ENCODE peak calls at places on chromosomes 2 and 18, in eight cellular contexts. One of them, this sample, is unnamed.

GRCh38 chr2:45323344-45323743 is 287.7 kb downstream of the SRBD1 start:
- DNase-seq in naive thymus-derived CD4-positive, alpha-beta T cell: no peak
- DNase-seq in adrenal gland: no peak
- DNase-seq in CD4-positive, CD25-positive, alpha-beta regulatory T cell: no peak
- DNase-seq in esophagus muscularis mucosa: no peak
- DNase-seq in CD8-positive, alpha-beta T cell: no peak
- DNase-seq in ovary: no peak
- DNase-seq in prostate gland: no peak
- DNase-seq in this sample: no peak

GRCh38 chr2:233982421-233983121 is 65.4 kb downstream of the TRPM8 start:
- DNase-seq in CD8-positive, alpha-beta T cell: no peak
- DNase-seq in prostate gland: no peak
- DNase-seq in adrenal gland: no peak
- DNase-seq in esophagus muscularis mucosa: no peak
- DNase-seq in naive thymus-derived CD4-positive, alpha-beta T cell: no peak
- DNase-seq in CD4-positive, CD25-positive, alpha-beta regulatory T cell: no peak
- DNase-seq in ovary: no peak
- DNase-seq in this sample: no peak

GRCh38 chr2:213232649-213233437 is 51.4 kb upstream of the SPAG16 start:
- DNase-seq in CD8-positive, alpha-beta T cell: peak; percentile 67
- DNase-seq in CD4-positive, CD25-positive, alpha-beta regulatory T cell: peak; percentile 79
- DNase-seq in prostate gland: no peak
- DNase-seq in naive thymus-derived CD4-positive, alpha-beta T cell: peak; percentile 6
- DNase-seq in ovary: no peak
- DNase-seq in adrenal gland: no peak
- DNase-seq in esophagus muscularis mucosa: no peak
- DNase-seq in this sample: no peak

GRCh38 chr18:41761329-41762028 is 193.6 kb upstream of the PIK3C3 start:
- DNase-seq in prostate gland: no peak
- DNase-seq in ovary: no peak
- DNase-seq in adrenal gland: peak; percentile 30
- DNase-seq in esophagus muscularis mucosa: no peak
- DNase-seq in CD4-positive, CD25-positive, alpha-beta regulatory T cell: no peak
- DNase-seq in CD8-positive, alpha-beta T cell: no peak
- DNase-seq in naive thymus-derived CD4-positive, alpha-beta T cell: no peak
- DNase-seq in this sample: no peak

GRCh38 chr2:235005603-235006259 is 53.9 kb downstream of the SH3BP4 start:
- DNase-seq in prostate gland: peak; percentile 78
- DNase-seq in CD8-positive, alpha-beta T cell: no peak
- DNase-seq in naive thymus-derived CD4-positive, alpha-beta T cell: no peak
- DNase-seq in esophagus muscularis mucosa: no peak
- DNase-seq in adrenal gland: no peak
- DNase-seq in CD4-positive, CD25-positive, alpha-beta regulatory T cell: no peak
- DNase-seq in ovary: no peak
- DNase-seq in this sample: peak; percentile 36

GRCh38 chr2:52074139-52074719 is 1042.3 kb upstream of the NRXN1 start:
- DNase-seq in esophagus muscularis mucosa: no peak
- DNase-seq in adrenal gland: no peak
- DNase-seq in prostate gland: no peak
- DNase-seq in naive thymus-derived CD4-positive, alpha-beta T cell: no peak
- DNase-seq in CD8-positive, alpha-beta T cell: no peak
- DNase-seq in ovary: no peak
- DNase-seq in CD4-positive, CD25-positive, alpha-beta regulatory T cell: no peak
- DNase-seq in this sample: no peak

GRCh38 chr2:47336259-47337238 is 66.4 kb upstream of the MSH2 start:
- DNase-seq in naive thymus-derived CD4-positive, alpha-beta T cell: no peak
- DNase-seq in prostate gland: no peak
- DNase-seq in CD4-positive, CD25-positive, alpha-beta regulatory T cell: no peak
- DNase-seq in ovary: no peak
- DNase-seq in esophagus muscularis mucosa: no peak
- DNase-seq in adrenal gland: peak; percentile 70
- DNase-seq in CD8-positive, alpha-beta T cell: no peak
- DNase-seq in this sample: no peak

GRCh38 chr18:6683112-6683876 is 46.2 kb upstream of the ARHGAP28 start:
- DNase-seq in prostate gland: no peak
- DNase-seq in esophagus muscularis mucosa: no peak
- DNase-seq in CD4-positive, CD25-positive, alpha-beta regulatory T cell: no peak
- DNase-seq in adrenal gland: no peak
- DNase-seq in naive thymus-derived CD4-positive, alpha-beta T cell: no peak
- DNase-seq in CD8-positive, alpha-beta T cell: no peak
- DNase-seq in ovary: peak; percentile 42
- DNase-seq in this sample: no peak

GRCh38 chr18:5424903-5425302 is 118.9 kb downstream of the EPB41L3 start:
- DNase-seq in naive thymus-derived CD4-positive, alpha-beta T cell: peak; percentile 23
- DNase-seq in CD4-positive, CD25-positive, alpha-beta regulatory T cell: peak; percentile 24
- DNase-seq in adrenal gland: no peak
- DNase-seq in esophagus muscularis mucosa: no peak
- DNase-seq in CD8-positive, alpha-beta T cell: no peak
- DNase-seq in ovary: no peak
- DNase-seq in prostate gland: no peak
- DNase-seq in this sample: no peak

GRCh38 chr2:88755836-88756235 is 64.4 kb downstream of the RPIA start:
- DNase-seq in ovary: no peak
- DNase-seq in adrenal gland: no peak
- DNase-seq in CD8-positive, alpha-beta T cell: no peak
- DNase-seq in esophagus muscularis mucosa: no peak
- DNase-seq in prostate gland: no peak
- DNase-seq in CD4-positive, CD25-positive, alpha-beta regulatory T cell: no peak
- DNase-seq in naive thymus-derived CD4-positive, alpha-beta T cell: no peak
- DNase-seq in this sample: no peak

GRCh38 chr2:39665811-39666488 is at the start of gene TMEM178A:
- DNase-seq in prostate gland: no peak
- DNase-seq in esophagus muscularis mucosa: no peak
- DNase-seq in naive thymus-derived CD4-positive, alpha-beta T cell: no peak
- DNase-seq in ovary: peak; percentile 36
- DNase-seq in CD4-positive, CD25-positive, alpha-beta regulatory T cell: no peak
- DNase-seq in CD8-positive, alpha-beta T cell: no peak
- DNase-seq in adrenal gland: no peak
- DNase-seq in this sample: no peak

GRCh38 chr2:125581561-125581960 is 1074.4 kb upstream of the GYPC start:
- DNase-seq in prostate gland: no peak
- DNase-seq in adrenal gland: no peak
- DNase-seq in esophagus muscularis mucosa: no peak
- DNase-seq in CD8-positive, alpha-beta T cell: no peak
- DNase-seq in ovary: no peak
- DNase-seq in naive thymus-derived CD4-positive, alpha-beta T cell: no peak
- DNase-seq in CD4-positive, CD25-positive, alpha-beta regulatory T cell: no peak
- DNase-seq in this sample: no peak

GRCh38 chr2:96320326-96321229 is 4.5 kb upstream of the ITPRIPL1 start:
- DNase-seq in esophagus muscularis mucosa: no peak
- DNase-seq in prostate gland: no peak
- DNase-seq in adrenal gland: no peak
- DNase-seq in naive thymus-derived CD4-positive, alpha-beta T cell: no peak
- DNase-seq in CD4-positive, CD25-positive, alpha-beta regulatory T cell: no peak
- DNase-seq in CD8-positive, alpha-beta T cell: no peak
- DNase-seq in ovary: no peak
- DNase-seq in this sample: no peak

GRCh38 chr2:137173514-137173913 is 408.2 kb downstream of the THSD7B start:
- DNase-seq in ovary: no peak
- DNase-seq in CD8-positive, alpha-beta T cell: no peak
- DNase-seq in naive thymus-derived CD4-positive, alpha-beta T cell: no peak
- DNase-seq in adrenal gland: no peak
- DNase-seq in CD4-positive, CD25-positive, alpha-beta regulatory T cell: no peak
- DNase-seq in esophagus muscularis mucosa: no peak
- DNase-seq in prostate gland: no peak
- DNase-seq in this sample: no peak
- H3K27ac ChIP-seq in ovary: no peak overlapping the region
- H3K27ac ChIP-seq in CD8-positive, alpha-beta T cell: no peak overlapping the region
- H3K27ac ChIP-seq in naive thymus-derived CD4-positive, alpha-beta T cell: no peak overlapping the region
- H3K27ac ChIP-seq in adrenal gland: no peak overlapping the region
- H3K27ac ChIP-seq in CD4-positive, CD25-positive, alpha-beta regulatory T cell: no peak overlapping the region
- H3K27ac ChIP-seq in esophagus muscularis mucosa: no peak overlapping the region
- H3K27ac ChIP-seq in prostate gland: no peak overlapping the region
- H3K27ac ChIP-seq in this sample: no peak overlapping the region

GRCh38 chr2:127094509-127095366 is 12.2 kb downstream of the BIN1 start:
- DNase-seq in CD8-positive, alpha-beta T cell: no peak
- DNase-seq in esophagus muscularis mucosa: no peak
- DNase-seq in naive thymus-derived CD4-positive, alpha-beta T cell: no peak
- DNase-seq in CD4-positive, CD25-positive, alpha-beta regulatory T cell: no peak
- DNase-seq in ovary: peak; percentile 59
- DNase-seq in prostate gland: peak; percentile 46
- DNase-seq in adrenal gland: peak; percentile 95
- DNase-seq in this sample: no peak
- H3K27ac ChIP-seq in CD8-positive, alpha-beta T cell: no peak overlapping the region
- H3K27ac ChIP-seq in esophagus muscularis mucosa: no peak overlapping the region
- H3K27ac ChIP-seq in naive thymus-derived CD4-positive, alpha-beta T cell: no peak overlapping the region
- H3K27ac ChIP-seq in CD4-positive, CD25-positive, alpha-beta regulatory T cell: no peak overlapping the region
- H3K27ac ChIP-seq in ovary: peak overlapping the region; percentile 45
- H3K27ac ChIP-seq in prostate gland: peak overlapping the region; percentile 55
- H3K27ac ChIP-seq in adrenal gland: peak overlapping the region; percentile 23
- H3K27ac ChIP-seq in this sample: peak overlapping the region; percentile 71

DNA sequence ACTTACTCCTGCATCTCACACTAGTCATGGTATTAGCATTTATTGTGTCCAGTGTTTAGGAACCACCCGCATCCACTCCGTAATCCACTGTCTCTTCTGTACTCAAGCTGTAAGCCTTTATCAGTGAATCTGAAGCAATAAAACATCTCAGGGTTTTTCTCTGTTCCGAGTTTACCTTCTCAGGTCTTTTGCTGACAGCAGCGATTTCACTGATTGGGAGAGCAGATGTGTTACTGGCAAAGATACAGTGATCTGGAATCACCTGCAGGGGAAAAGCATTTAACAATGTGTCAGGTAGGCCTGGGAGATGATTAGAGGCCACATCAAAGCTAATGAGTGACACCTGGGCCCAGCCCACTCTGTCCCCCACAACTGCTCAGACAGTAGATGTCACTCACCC is 24.6 kb downstream of the GAREM2 start:
- DNase-seq in CD4-positive, CD25-positive, alpha-beta regulatory T cell: no peak
- DNase-seq in adrenal gland: no peak
- DNase-seq in prostate gland: no peak
- DNase-seq in ovary: no peak
- DNase-seq in naive thymus-derived CD4-positive, alpha-beta T cell: no peak
- DNase-seq in CD8-positive, alpha-beta T cell: no peak
- DNase-seq in esophagus muscularis mucosa: no peak
- DNase-seq in this sample: no peak
- H3K27ac ChIP-seq in CD4-positive, CD25-positive, alpha-beta regulatory T cell: no peak overlapping the region
- H3K27ac ChIP-seq in adrenal gland: no peak overlapping the region
- H3K27ac ChIP-seq in prostate gland: no peak overlapping the region
- H3K27ac ChIP-seq in ovary: no peak overlapping the region
- H3K27ac ChIP-seq in naive thymus-derived CD4-positive, alpha-beta T cell: no peak overlapping the region
- H3K27ac ChIP-seq in CD8-positive, alpha-beta T cell: no peak overlapping the region
- H3K27ac ChIP-seq in esophagus muscularis mucosa: no peak overlapping the region
- H3K27ac ChIP-seq in this sample: no peak overlapping the region

GRCh38 chr2:169081551-169081950 is 12.2 kb downstream of the DHRS9 start:
- DNase-seq in naive thymus-derived CD4-positive, alpha-beta T cell: no peak
- DNase-seq in CD8-positive, alpha-beta T cell: no peak
- DNase-seq in esophagus muscularis mucosa: no peak
- DNase-seq in CD4-positive, CD25-positive, alpha-beta regulatory T cell: no peak
- DNase-seq in prostate gland: no peak
- DNase-seq in ovary: no peak
- DNase-seq in adrenal gland: no peak
- DNase-seq in this sample: no peak
- H3K27ac ChIP-seq in naive thymus-derived CD4-positive, alpha-beta T cell: no peak overlapping the region
- H3K27ac ChIP-seq in CD8-positive, alpha-beta T cell: no peak overlapping the region
- H3K27ac ChIP-seq in esophagus muscularis mucosa: no peak overlapping the region
- H3K27ac ChIP-seq in CD4-positive, CD25-positive, alpha-beta regulatory T cell: no peak overlapping the region
- H3K27ac ChIP-seq in prostate gland: no peak overlapping the region
- H3K27ac ChIP-seq in ovary: no peak overlapping the region
- H3K27ac ChIP-seq in adrenal gland: no peak overlapping the region
- H3K27ac ChIP-seq in this sample: no peak overlapping the region

GRCh38 chr2:27040282-27040681 is 7.5 kb downstream of the TMEM214 start:
- DNase-seq in CD8-positive, alpha-beta T cell: no peak
- DNase-seq in CD4-positive, CD25-positive, alpha-beta regulatory T cell: no peak
- DNase-seq in adrenal gland: no peak
- DNase-seq in naive thymus-derived CD4-positive, alpha-beta T cell: no peak
- DNase-seq in ovary: no peak
- DNase-seq in prostate gland: no peak
- DNase-seq in esophagus muscularis mucosa: no peak
- DNase-seq in this sample: no peak

GRCh38 chr2:27039871-27040270 is 7.1 kb downstream of the TMEM214 start:
- DNase-seq in naive thymus-derived CD4-positive, alpha-beta T cell: no peak
- DNase-seq in adrenal gland: no peak
- DNase-seq in CD4-positive, CD25-positive, alpha-beta regulatory T cell: no peak
- DNase-seq in esophagus muscularis mucosa: no peak
- DNase-seq in CD8-positive, alpha-beta T cell: no peak
- DNase-seq in ovary: no peak
- DNase-seq in prostate gland: no peak
- DNase-seq in this sample: no peak

GRCh38 chr2:27041708-27042107 is 8.9 kb downstream of the TMEM214 start:
- DNase-seq in esophagus muscularis mucosa: no peak
- DNase-seq in CD4-positive, CD25-positive, alpha-beta regulatory T cell: no peak
- DNase-seq in prostate gland: no peak
- DNase-seq in naive thymus-derived CD4-positive, alpha-beta T cell: no peak
- DNase-seq in ovary: no peak
- DNase-seq in adrenal gland: peak; percentile 51
- DNase-seq in CD8-positive, alpha-beta T cell: no peak
- DNase-seq in this sample: no peak

GRCh38 chr2:27042985-27043634 is 8.4 kb upstream of the AGBL5 start:
- DNase-seq in ovary: no peak
- DNase-seq in naive thymus-derived CD4-positive, alpha-beta T cell: no peak
- DNase-seq in prostate gland: no peak
- DNase-seq in CD4-positive, CD25-positive, alpha-beta regulatory T cell: no peak
- DNase-seq in esophagus muscularis mucosa: no peak
- DNase-seq in CD8-positive, alpha-beta T cell: no peak
- DNase-seq in adrenal gland: no peak
- DNase-seq in this sample: no peak

DNA sequence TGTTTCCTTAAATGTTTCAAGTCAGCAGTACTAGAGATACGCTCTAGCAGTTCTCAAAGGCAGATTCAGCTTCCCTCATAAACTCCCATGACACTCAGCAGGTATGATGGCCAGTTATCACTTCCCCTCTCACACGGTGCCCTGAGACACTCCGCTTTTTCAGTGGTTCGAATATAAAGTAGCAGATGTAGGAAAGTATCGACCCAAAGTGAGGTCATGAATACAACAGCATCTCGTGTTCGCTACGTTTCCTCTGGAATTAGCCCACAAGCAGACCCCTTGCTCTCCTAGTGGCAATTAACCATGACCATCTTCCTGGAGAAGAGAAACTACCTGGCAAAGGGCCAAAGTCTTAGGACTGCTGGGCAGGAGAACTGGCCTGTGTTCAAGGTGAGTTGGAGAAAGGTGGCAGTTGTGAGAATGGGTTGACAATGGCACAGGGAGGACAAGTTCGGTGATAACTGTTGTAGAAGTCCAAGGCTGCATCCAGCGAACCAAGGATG is 9.3 kb upstream of the AGBL5 start:
- DNase-seq in naive thymus-derived CD4-positive, alpha-beta T cell: no peak
- DNase-seq in esophagus muscularis mucosa: no peak
- DNase-seq in CD8-positive, alpha-beta T cell: no peak
- DNase-seq in prostate gland: no peak
- DNase-seq in adrenal gland: peak; percentile 26
- DNase-seq in CD4-positive, CD25-positive, alpha-beta regulatory T cell: no peak
- DNase-seq in ovary: no peak
- DNase-seq in this sample: no peak
- H3K27ac ChIP-seq in naive thymus-derived CD4-positive, alpha-beta T cell: no peak overlapping the region
- H3K27ac ChIP-seq in esophagus muscularis mucosa: no peak overlapping the region
- H3K27ac ChIP-seq in CD8-positive, alpha-beta T cell: no peak overlapping the region
- H3K27ac ChIP-seq in prostate gland: no peak overlapping the region
- H3K27ac ChIP-seq in adrenal gland: no peak overlapping the region
- H3K27ac ChIP-seq in CD4-positive, CD25-positive, alpha-beta regulatory T cell: no peak overlapping the region
- H3K27ac ChIP-seq in ovary: no peak overlapping the region
- H3K27ac ChIP-seq in this sample: no peak overlapping the region

This sample was measured in caudate nucleus.